ENCODE peak calls at places on chromosomes 3 and 15, in nine cellular contexts. C is glutamatergic neuron, T is vagina, Z is A549, S is neural progenitor cell, U is pancreas, J is lower leg skin, W is bronchial epithelial cell, K is fibroblast of the aortic adventitia. V is an unnamed sample.

GRCh38 chr3:196124608-196125007 is 42.7 kb upstream of the TFRC start:
- DNase-seq in U (no peak), C (no peak), W (no peak), J (no peak), Z (no peak), K (no peak), S (no peak), T (no peak), V (no peak)

GRCh38 chr3:40079203-40079844 is 230.2 kb upstream of the EIF1B start:
- DNase-seq in Z (no peak), K (peak; percentile 91), S (no peak), W (peak; percentile 46), U (no peak), T (no peak), J (no peak), C (no peak), V (peak; percentile 1)

GRCh38 chr15:51735611-51736010 is 1.8 kb downstream of the LYSMD2 start:
- DNase-seq in Z (no peak), U (no peak), K (no peak), W (no peak), C (no peak), T (no peak), S (no peak), J (no peak), V (no peak)

GRCh38 chr3:20185364-20185732 is 658 bp downstream of the SGO1 start:
- DNase-seq in W (peak; percentile 22), Z (no peak), K (peak; percentile 7), J (no peak), T (no peak), S (peak; percentile 41), U (no peak), C (no peak), V (peak; percentile 35)

GRCh38 chr3:18743761-18744160 is 318.6 kb upstream of the SATB1 start:
- DNase-seq in S (no peak), Z (no peak), W (no peak), J (no peak), C (no peak), U (no peak), T (no peak), K (no peak), V (no peak)

GRCh38 chr3:53705024-53705750 is 141.0 kb downstream of the CHDH start:
- DNase-seq in T (no peak), K (no peak), C (no peak), J (peak; percentile 78), W (no peak), S (no peak), U (no peak), Z (no peak), V (no peak)

GRCh38 chr3:13391308-13391707 is 28.8 kb downstream of the NUP210 start:
- DNase-seq in W (no peak), U (no peak), K (no peak), C (no peak), J (no peak), Z (no peak), T (no peak), S (no peak), V (no peak)

GRCh38 chr3:145843561-145843960 is 317.4 kb downstream of the PLOD2 start:
- DNase-seq in W (no peak), S (no peak), T (no peak), J (no peak), K (no peak), U (no peak), C (no peak), Z (no peak), V (no peak)

GRCh38 chr3:187550446-187550845 is 119.7 kb downstream of the SST start:
- DNase-seq in K (peak; percentile 14), Z (no peak), U (no peak), W (no peak), S (no peak), J (no peak), C (no peak), T (no peak), V (no peak)

GRCh38 chr3:46565607-46566039 is 479 bp downstream of the LRRC2 start:
- DNase-seq in U (peak; percentile 27), K (peak; percentile 25), W (no peak), J (peak; percentile 91), Z (no peak), S (peak; percentile 77), C (peak; percentile 46), T (no peak), V (no peak)

GRCh38 chr3:100412897-100413590 is 11.7 kb downstream of the LNP1 start:
- DNase-seq in J (no peak), U (no peak), S (no peak), K (no peak), Z (no peak), W (no peak), C (no peak), T (no peak), V (no peak)

GRCh38 chr3:83150896-83151295 is 1389.5 kb upstream of the GBE1 start:
- DNase-seq in T (no peak), W (no peak), K (no peak), U (no peak), J (no peak), S (no peak), C (no peak), Z (no peak), V (no peak)

GRCh38 chr3:141939759-141940158 is 63.3 kb downstream of the ATP1B3 start:
- DNase-seq in U (no peak), K (no peak), C (no peak), J (peak; percentile 54), T (no peak), W (no peak), S (no peak), Z (no peak), V (no peak)

GRCh38 chr15:28944286-28944685 is 58.5 kb downstream of the APBA2 start:
- DNase-seq in J (peak; percentile 71), S (no peak), U (no peak), C (no peak), Z (no peak), T (peak; percentile 87), K (no peak), W (no peak), V (no peak)

GRCh38 chr3:126487151-126487771 is 11.6 kb upstream of the ZXDC start:
- DNase-seq in C (peak; percentile 57), J (no peak), S (peak; percentile 64), W (peak; percentile 58), K (no peak), T (no peak), Z (no peak), U (no peak), V (no peak)

GRCh38 chr15:29090617-29091466 is 178.8 kb downstream of the NSMCE3 start:
- DNase-seq in W (no peak), U (no peak), Z (peak; percentile 52), S (peak; percentile 59), T (no peak), C (no peak), J (no peak), K (no peak), V (peak; percentile 16)

GRCh38 chr3:58331593-58332152 is 1.0 kb upstream of the PXK start:
- DNase-seq in T (no peak), S (no peak), U (no peak), Z (no peak), C (no peak), K (no peak), J (no peak), W (no peak), V (no peak)

GRCh38 chr3:58334013-58334321 is 1.3 kb downstream of the PXK start:
- DNase-seq in S (peak; percentile 34), C (no peak), U (no peak), W (no peak), Z (no peak), K (no peak), T (no peak), J (no peak), V (no peak)

GRCh38 chr3:58335432-58335947 is 2.8 kb downstream of the PXK start:
- DNase-seq in W (no peak), K (no peak), S (no peak), J (no peak), T (no peak), Z (no peak), U (no peak), C (no peak), V (no peak)

GRCh38 chr3:58332575-58333179 is at the start of gene PXK:
- DNase-seq in K (peak; percentile 68), J (peak; percentile 95), W (no peak), T (no peak), Z (peak; percentile 42), U (peak; percentile 82), S (peak; percentile 87), C (peak; percentile 85), V (peak; percentile 79)

GRCh38 chr3:58333206-58334012 is 717 bp downstream of the PXK start:
- DNase-seq in C (peak; percentile 35), W (no peak), J (peak; percentile 87), S (peak; percentile 55), T (no peak), K (peak; percentile 42), Z (no peak), U (peak; percentile 33), V (no peak)
- TF ChIP-seq CTCF in C (no peak), W (no peak), J (no peak), S (no peak), T (no peak), K (peak; percentile 4), Z (no peak), U (no peak), V (no peak)

GRCh38 chr3:25365636-25366035 is 62.4 kb upstream of the RARB start:
- DNase-seq in Z (no peak), T (no peak), J (no peak), K (no peak), W (no peak), S (no peak), U (no peak), C (no peak), V (no peak)

GRCh38 chr3:25367025-25367424 is 61.0 kb upstream of the RARB start:
- DNase-seq in C (no peak), J (no peak), T (no peak), W (no peak), K (no peak), S (no peak), U (no peak), Z (no peak), V (no peak)

DNA sequence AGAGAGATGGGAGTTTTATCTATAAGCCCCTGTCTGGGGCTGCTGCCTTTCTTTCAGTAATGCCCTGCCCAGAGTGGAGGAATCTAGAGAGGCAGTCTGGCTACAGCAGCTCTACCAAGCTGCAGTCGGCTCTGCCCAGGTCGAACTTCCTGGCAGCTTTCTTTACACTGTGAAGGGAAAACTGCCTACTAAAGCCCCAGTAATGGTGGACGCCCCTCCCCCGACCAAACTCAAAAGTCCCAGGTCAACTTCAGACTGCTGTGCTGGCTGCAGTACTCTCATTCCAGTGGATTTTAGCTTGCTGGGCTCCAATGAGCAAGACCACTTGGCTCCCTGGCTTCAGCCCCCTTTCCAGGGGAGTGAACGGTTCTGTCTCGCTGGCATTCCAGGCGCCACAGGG is 65.9 kb upstream of the RARB start:
- DNase-seq in Z (no peak), W (no peak), J (no peak), T (no peak), U (no peak), S (no peak), K (no peak), C (no peak), V (no peak)
- TF ChIP-seq CTCF in Z (no peak), W (no peak), J (no peak), T (no peak), U (no peak), S (no peak), K (no peak), C (no peak), V (no peak)

GRCh38 chr3:129305592-129306091 is 27.0 kb downstream of the HMCES start:
- DNase-seq in Z (no peak), K (peak; percentile 89), U (peak; percentile 88), S (peak; percentile 98), W (peak; percentile 94), T (no peak), J (peak; percentile 94), C (peak; percentile 85), V (peak; percentile 95)
- TF ChIP-seq CTCF in Z (no peak), K (no peak), U (no peak), S (no peak), W (no peak), T (no peak), J (no peak), C (no peak), V (no peak)

GRCh38 chr3:143120716-143121239 is 1.2 kb downstream of the CHST2 start:
- DNase-seq in T (no peak), K (peak; percentile 32), J (no peak), U (no peak), C (peak; percentile 58), Z (peak; percentile 15), W (no peak), S (peak; percentile 65), V (no peak)
- TF ChIP-seq CTCF in T (peak; percentile 34), K (peak; percentile 33), J (no peak), U (no peak), C (no peak), Z (no peak), W (peak; percentile 10), S (no peak), V (no peak)

V was measured in fibroblast of villous mesenchyme.